ENCODE peak calls at places on chromosomes 3 and 15, in six cellular contexts. K is H9, T is neuronal stem cell, X is H1, O is IMR-90, S is mesenchymal stem cell. I is an unnamed sample.

GRCh38 chr15:63605816-63606215 is 8.6 kb downstream of the FBXL22 start:
- DNase-seq in K (no peak), T (no peak), X (no peak), O (no peak), S (no peak), I (no peak)

GRCh38 chr15:62119224-62119925 is 45.7 kb downstream of the C2CD4B start:
- DNase-seq in K (no peak), T (no peak), X (no peak), O (peak), S (peak), I (peak)

GRCh38 chr3:5787863-5788488 is 600.5 kb downstream of the EDEM1 start:
- DNase-seq in K (peak), T (peak), X (peak), O (no peak), S (peak), I (peak)

GRCh38 chr3:172882563-172882962 is 132.0 kb downstream of the ECT2 start:
- DNase-seq in K (no peak), T (no peak), X (no peak), O (no peak), S (no peak), I (no peak)

GRCh38 chr15:58628206-58629057 is 121.1 kb downstream of the ADAM10 start:
- DNase-seq in K (no peak), T (no peak), X (no peak), O (no peak), S (peak), I (no peak)

GRCh38 chr3:32457971-32458471 is 44.6 kb downstream of the CMTM6 start:
- DNase-seq in K (no peak), T (no peak), X (no peak), O (no peak), S (no peak), I (no peak)

GRCh38 chr3:17632401-17633100 is 109.9 kb downstream of the TBC1D5 start:
- DNase-seq in K (no peak), T (no peak), X (no peak), O (peak), S (peak), I (peak)

GRCh38 chr3:115423170-115423569 is 200.1 kb upstream of the GAP43 start:
- DNase-seq in K (no peak), T (no peak), X (no peak), O (no peak), S (peak), I (no peak)

GRCh38 chr3:116614795-116615362 is 94.7 kb upstream of the TUSC7 start:
- DNase-seq in K (no peak), T (no peak), X (no peak), O (peak), S (peak), I (no peak)

GRCh38 chr15:42921049-42921731 is 612 bp upstream of the TTBK2 start:
- DNase-seq in K (no peak), T (peak), X (no peak), O (peak), S (peak), I (peak)

GRCh38 chr3:10594915-10595314 is 89.5 kb upstream of the ATP2B2 start:
- DNase-seq in K (peak), T (peak), X (peak), O (peak), S (peak), I (peak)

GRCh38 chr3:105614288-105615030 is 247.8 kb downstream of the ALCAM start:
- DNase-seq in K (no peak), T (no peak), X (no peak), O (peak), S (peak), I (no peak)

GRCh38 chr3:112582242-112582874 is 20.5 kb downstream of the SLC35A5 start:
- DNase-seq in K (peak), T (peak), X (no peak), O (peak), S (peak), I (peak)

GRCh38 chr3:151838574-151839312 is 24.8 kb downstream of the AADAC start:
- DNase-seq in K (peak), T (peak), X (no peak), O (peak), S (peak), I (peak)

GRCh38 chr15:100454148-100454547 is 74.6 kb downstream of the CERS3 start:
- DNase-seq in K (no peak), T (no peak), X (no peak), O (no peak), S (no peak), I (no peak)
- H2AFZ ChIP-seq in K (no peak), T (no peak), X (no peak), O (no peak), S (no peak), I (no peak)

GRCh38 chr15:89928421-89928820 is 15.7 kb upstream of the ARPIN start:
- DNase-seq in K (no peak), T (no peak), X (no peak), O (no peak), S (no peak), I (no peak)
- H3K14ac ChIP-seq in K (no peak), T (no peak), X (no peak), O (no peak), S (no peak), I (no peak)

DNA sequence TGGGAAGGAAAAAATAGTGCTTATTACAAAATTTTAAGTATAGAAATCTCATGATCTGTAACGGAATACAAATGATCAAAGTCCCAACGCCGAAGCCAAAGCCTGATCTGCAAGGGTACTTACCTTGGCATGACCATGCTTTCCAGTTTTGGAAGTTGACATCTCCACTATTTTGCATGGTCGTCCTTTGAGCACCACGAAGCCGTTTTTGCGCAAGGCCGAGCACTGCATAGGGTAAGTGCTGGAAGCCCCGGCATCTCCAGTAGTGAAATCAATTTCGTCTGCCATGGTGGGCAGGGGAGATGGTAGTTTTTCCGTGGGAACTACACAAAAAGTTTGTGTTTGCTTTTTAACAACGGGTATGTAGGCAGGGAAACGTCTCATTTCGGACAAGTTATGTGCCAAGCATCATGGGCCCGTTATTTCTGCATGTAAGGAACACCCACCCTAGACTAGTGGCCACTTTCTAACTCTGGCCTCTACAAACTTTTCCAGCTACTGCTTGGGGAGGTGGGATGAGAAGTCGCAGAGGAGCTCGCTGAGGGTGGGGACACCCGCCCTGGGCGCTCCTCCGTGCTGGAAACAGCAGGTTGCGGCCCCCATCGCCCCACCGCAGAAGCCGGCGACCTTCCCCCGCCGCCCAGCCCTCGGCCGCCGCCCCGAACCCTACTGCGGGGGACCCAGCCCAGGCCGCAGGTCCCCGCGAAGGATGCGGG is 760 bp downstream of the EIF5A2 start:
- DNase-seq in K (no peak), T (no peak), X (no peak), O (peak), S (peak), I (no peak)
- H2AFZ ChIP-seq in K (no peak), T (peak), X (peak), O (peak), S (peak), I (peak)

DNA sequence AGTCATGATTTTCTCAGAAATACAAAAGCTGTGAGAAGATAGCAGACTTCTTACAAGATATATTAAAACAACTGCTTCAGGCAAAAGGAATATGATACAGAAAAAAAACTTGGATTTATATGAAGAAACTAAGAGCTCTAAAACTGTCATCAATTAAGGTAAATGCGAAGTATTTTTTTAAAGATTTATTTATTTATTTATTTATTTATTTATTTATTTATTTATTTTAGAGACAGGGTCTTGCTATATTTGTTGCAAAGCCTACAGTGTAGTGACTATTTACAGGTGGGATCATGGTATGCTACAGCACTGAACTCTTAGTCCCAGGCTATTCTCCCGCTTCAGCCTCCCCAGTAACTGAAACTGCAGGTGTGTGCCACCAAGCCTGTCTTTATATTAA is 274.3 kb upstream of the BCHE start:
- DNase-seq in K (no peak), T (no peak), X (no peak), O (no peak), S (no peak), I (no peak)
- H3K14ac ChIP-seq in K (no peak), T (no peak), X (no peak), O (no peak), S (no peak), I (no peak)

DNA sequence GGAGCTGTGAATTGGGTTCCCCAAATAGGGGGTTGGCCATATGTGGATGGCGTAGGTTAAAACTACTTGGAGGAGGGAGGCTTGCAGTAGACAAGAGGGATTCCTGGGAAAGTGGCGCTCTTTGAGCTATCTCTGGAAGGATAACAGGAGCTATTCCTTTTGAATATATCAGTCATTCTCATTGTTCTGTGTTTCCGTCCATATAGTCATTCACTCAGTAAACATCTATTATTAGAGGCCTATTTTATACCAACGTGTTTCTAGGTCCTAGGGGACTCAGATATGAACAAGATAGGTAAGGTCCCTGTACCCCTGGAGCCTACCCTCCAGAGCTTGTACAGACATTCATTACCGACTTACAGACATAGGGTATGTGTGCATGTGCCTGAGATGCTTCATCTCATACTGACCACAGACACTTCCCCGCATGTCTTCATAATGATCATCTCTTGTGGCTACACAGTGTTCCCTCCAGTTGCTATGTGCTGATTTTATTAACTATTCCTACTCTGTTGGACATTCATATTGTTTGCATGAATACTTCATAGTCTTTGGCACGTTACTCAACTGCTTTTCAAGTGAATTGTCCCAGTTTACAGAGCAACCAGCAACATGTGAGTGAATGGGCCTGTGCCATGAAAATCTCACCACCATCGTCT is 55.8 kb upstream of the VILL start:
- DNase-seq in K (no peak), T (no peak), X (no peak), O (no peak), S (peak), I (no peak)
- H2AFZ ChIP-seq in K (no peak), T (no peak), X (no peak), O (no peak), S (no peak), I (no peak)

I was measured in trophoblast cell.